ENCODE peak calls at places on chromosomes 3 and 15, in nine cellular contexts. D, X, S, G, L, M, N, E and Y are unnamed samples.
A peak's percentile ranks its signal among the peaks of the same experiment; 100 is the strongest.

GRCh38 chr15:60859996-60860494 is 369.1 kb downstream of the RORA start:
- DNase-seq in D (no peak), X (no peak), S (no peak), G (no peak), L (no peak), M (peak; percentile 65), N (peak; percentile 76), E (no peak), Y (no peak)

GRCh38 chr3:190003730-190004129 is 117.0 kb downstream of the P3H2 start:
- DNase-seq in D (no peak), X (no peak), S (no peak), G (no peak), L (no peak), M (peak; percentile 95), N (peak; percentile 82), E (no peak), Y (no peak)

GRCh38 chr3:51304230-51304629 is 80.9 kb upstream of the MANF start:
- DNase-seq in D (no peak), X (no peak), S (no peak), G (no peak), L (no peak), M (no peak), N (no peak), E (no peak), Y (no peak)

GRCh38 chr15:22887157-22887951 is 48.9 kb downstream of the NIPA2 start:
- DNase-seq in D (no peak), X (no peak), S (peak; percentile 32), G (no peak), L (no peak), M (peak; percentile 73), N (no peak), E (no peak), Y (no peak)

GRCh38 chr15:39786444-39787056 is 3.9 kb upstream of the FSIP1 start:
- DNase-seq in D (no peak), X (no peak), S (peak; percentile 27), G (peak; percentile 75), L (peak; percentile 63), M (peak; percentile 38), N (peak; percentile 41), E (peak; percentile 31), Y (no peak)

GRCh38 chr15:69141286-69141701 is 19.1 kb upstream of the GLCE start:
- DNase-seq in D (no peak), X (no peak), S (peak; percentile 89), G (no peak), L (no peak), M (no peak), N (no peak), E (no peak), Y (no peak)

GRCh38 chr3:52967398-52967797 is 70.0 kb upstream of the STIMATE start:
- DNase-seq in D (no peak), X (no peak), S (no peak), G (no peak), L (no peak), M (no peak), N (no peak), E (no peak), Y (no peak)

GRCh38 chr3:126468028-126468891 is 7.4 kb downstream of the ZXDC start:
- DNase-seq in D (peak; percentile 58), X (no peak), S (no peak), G (no peak), L (no peak), M (no peak), N (no peak), E (no peak), Y (no peak)

GRCh38 chr3:113783463-113783862 is 36.6 kb downstream of the ATP6V1A start:
- DNase-seq in D (no peak), X (no peak), S (no peak), G (no peak), L (no peak), M (peak; percentile 98), N (peak; percentile 62), E (no peak), Y (no peak)

GRCh38 chr3:156762631-156763185 is 63.4 kb upstream of the LEKR1 start:
- DNase-seq in D (no peak), X (no peak), S (no peak), G (no peak), L (no peak), M (peak; percentile 80), N (peak; percentile 68), E (no peak), Y (no peak)

GRCh38 chr3:62585861-62586260 is 212.5 kb upstream of the FEZF2 start:
- DNase-seq in D (no peak), X (no peak), S (no peak), G (no peak), L (no peak), M (no peak), N (no peak), E (no peak), Y (no peak)

GRCh38 chr3:62589078-62589477 is 215.7 kb upstream of the FEZF2 start:
- DNase-seq in D (no peak), X (no peak), S (no peak), G (no peak), L (no peak), M (no peak), N (no peak), E (no peak), Y (no peak)

GRCh38 chr3:62586356-62586755 is 213.0 kb upstream of the FEZF2 start:
- DNase-seq in D (no peak), X (no peak), S (no peak), G (no peak), L (no peak), M (peak; percentile 61), N (no peak), E (no peak), Y (no peak)

GRCh38 chr3:62587169-62587568 is 213.8 kb upstream of the FEZF2 start:
- DNase-seq in D (no peak), X (no peak), S (no peak), G (no peak), L (no peak), M (peak; percentile 88), N (peak; percentile 87), E (no peak), Y (no peak)

GRCh38 chr3:62587579-62588031 is 214.3 kb upstream of the FEZF2 start:
- DNase-seq in D (no peak), X (no peak), S (no peak), G (no peak), L (no peak), M (peak; percentile 98), N (peak; percentile 88), E (no peak), Y (no peak)
- H3K27ac ChIP-seq in D (no peak overlapping the region), X (no peak overlapping the region), S (no peak overlapping the region), G (no peak overlapping the region), L (no peak overlapping the region), M (peak overlapping the region; percentile 92), N (peak overlapping the region; percentile 75), E (no peak overlapping the region), Y (no peak overlapping the region)

GRCh38 chr3:180176059-180176458 is 139.3 kb upstream of the PEX5L start:
- DNase-seq in D (no peak), X (no peak), S (no peak), G (no peak), L (no peak), M (no peak), N (no peak), E (no peak), Y (no peak)
- H3K27ac ChIP-seq in D (no peak overlapping the region), X (no peak overlapping the region), S (no peak overlapping the region), G (no peak overlapping the region), L (no peak overlapping the region), M (no peak overlapping the region), N (no peak overlapping the region), E (no peak overlapping the region), Y (no peak overlapping the region)

DNA sequence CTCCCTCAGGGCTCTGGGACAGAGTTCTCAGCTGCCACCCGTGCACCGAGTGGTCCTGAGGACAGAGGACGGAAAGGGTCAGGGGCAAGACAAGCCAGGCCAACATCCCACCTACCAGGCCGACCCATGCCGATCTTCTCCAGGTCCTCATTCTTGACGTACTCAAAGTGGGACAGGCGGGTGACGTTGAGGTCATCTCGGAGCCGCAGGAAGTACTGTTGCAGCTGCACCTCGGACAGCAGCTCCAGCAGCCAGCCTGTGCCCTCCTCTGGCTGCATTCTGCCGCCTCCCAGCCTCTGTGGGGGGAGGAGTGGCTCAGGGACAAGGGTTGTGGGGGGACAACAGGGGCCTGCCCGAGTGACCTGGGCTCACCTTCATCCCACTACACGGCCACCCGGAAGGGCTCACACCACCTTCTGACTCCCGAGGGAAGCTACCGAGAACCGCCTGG is 20.0 kb downstream of the TNK2 start:
- DNase-seq in D (no peak), X (no peak), S (no peak), G (no peak), L (no peak), M (no peak), N (no peak), E (no peak), Y (peak; percentile 54)
- H3K27ac ChIP-seq in D (no peak overlapping the region), X (no peak overlapping the region), S (no peak overlapping the region), G (no peak overlapping the region), L (no peak overlapping the region), M (no peak overlapping the region), N (no peak overlapping the region), E (no peak overlapping the region), Y (no peak overlapping the region)

GRCh38 chr3:101984356-101984755 is 135.0 kb downstream of the NFKBIZ start:
- DNase-seq in D (no peak), X (no peak), S (no peak), G (no peak), L (no peak), M (no peak), N (peak; percentile 84), E (no peak), Y (no peak)
- H3K27ac ChIP-seq in D (no peak overlapping the region), X (no peak overlapping the region), S (no peak overlapping the region), G (no peak overlapping the region), L (no peak overlapping the region), M (no peak overlapping the region), N (peak overlapping the region; percentile 33), E (no peak overlapping the region), Y (no peak overlapping the region)

GRCh38 chr15:32966512-32966911 is 228.0 kb downstream of the FMN1 start:
- DNase-seq in D (no peak), X (no peak), S (no peak), G (no peak), L (no peak), M (no peak), N (no peak), E (no peak), Y (no peak)
- H3K27ac ChIP-seq in D (no peak overlapping the region), X (no peak overlapping the region), S (no peak overlapping the region), G (no peak overlapping the region), L (no peak overlapping the region), M (no peak overlapping the region), N (no peak overlapping the region), E (no peak overlapping the region), Y (no peak overlapping the region)

GRCh38 chr15:41562784-41563198 is 3.8 kb downstream of the TYRO3 start:
- DNase-seq in D (no peak), X (no peak), S (no peak), G (no peak), L (no peak), M (peak; percentile 14), N (no peak), E (no peak), Y (peak; percentile 74)
- H3K27ac ChIP-seq in D (no peak overlapping the region), X (no peak overlapping the region), S (no peak overlapping the region), G (no peak overlapping the region), L (no peak overlapping the region), M (no peak overlapping the region), N (no peak overlapping the region), E (no peak overlapping the region), Y (no peak overlapping the region)